ENCODE peak calls at places on chromosomes 3 and 15, in ten cellular contexts. One of them, this sample, is unnamed. For H3K4me1, the result is how much of the 10 kb centered on the place peaks cover.

GRCh38 chr15:89500397-89501270 is 4.3 kb upstream of the RHCG start:
- DNase-seq in ovary: no peak
- DNase-seq in tibial nerve: no peak
- DNase-seq in stomach: no peak
- DNase-seq in body of pancreas: no peak
- DNase-seq in endothelial cell of umbilical vein: no peak
- DNase-seq in breast epithelium: no peak
- DNase-seq in adrenal gland: no peak
- DNase-seq in heart left ventricle: no peak
- DNase-seq in uterus: no peak
- DNase-seq in this sample: no peak

GRCh38 chr3:186940965-186941364 is 10.6 kb downstream of the ST6GAL1 start:
- DNase-seq in ovary: peak
- DNase-seq in tibial nerve: no peak
- DNase-seq in stomach: no peak
- DNase-seq in body of pancreas: no peak
- DNase-seq in endothelial cell of umbilical vein: peak
- DNase-seq in breast epithelium: no peak
- DNase-seq in adrenal gland: no peak
- DNase-seq in heart left ventricle: peak
- DNase-seq in uterus: peak
- DNase-seq in this sample: no peak

GRCh38 chr3:184666422-184666821 is 45.4 kb downstream of the MAGEF1 start:
- DNase-seq in ovary: no peak
- DNase-seq in tibial nerve: no peak
- DNase-seq in stomach: no peak
- DNase-seq in body of pancreas: no peak
- DNase-seq in endothelial cell of umbilical vein: no peak
- DNase-seq in breast epithelium: no peak
- DNase-seq in adrenal gland: no peak
- DNase-seq in heart left ventricle: no peak
- DNase-seq in uterus: no peak
- DNase-seq in this sample: no peak

GRCh38 chr3:113454625-113455024 is 13.3 kb upstream of the CFAP44 start:
- DNase-seq in ovary: no peak
- DNase-seq in tibial nerve: no peak
- DNase-seq in stomach: no peak
- DNase-seq in body of pancreas: no peak
- DNase-seq in endothelial cell of umbilical vein: no peak
- DNase-seq in breast epithelium: no peak
- DNase-seq in adrenal gland: no peak
- DNase-seq in heart left ventricle: no peak
- DNase-seq in uterus: no peak
- DNase-seq in this sample: no peak

GRCh38 chr15:61038910-61039309 is 190.2 kb downstream of the RORA start:
- DNase-seq in ovary: no peak
- DNase-seq in tibial nerve: peak
- DNase-seq in stomach: no peak
- DNase-seq in body of pancreas: no peak
- DNase-seq in endothelial cell of umbilical vein: no peak
- DNase-seq in breast epithelium: no peak
- DNase-seq in adrenal gland: no peak
- DNase-seq in heart left ventricle: no peak
- DNase-seq in uterus: no peak
- DNase-seq in this sample: no peak

GRCh38 chr3:59970384-59970783 is 920.6 kb upstream of the CFAP20DC start:
- DNase-seq in ovary: no peak
- DNase-seq in tibial nerve: no peak
- DNase-seq in stomach: no peak
- DNase-seq in body of pancreas: no peak
- DNase-seq in endothelial cell of umbilical vein: no peak
- DNase-seq in breast epithelium: no peak
- DNase-seq in adrenal gland: no peak
- DNase-seq in heart left ventricle: no peak
- DNase-seq in uterus: no peak
- DNase-seq in this sample: no peak

GRCh38 chr3:33134026-33134625 is 20.3 kb downstream of the CRTAP start:
- DNase-seq in ovary: no peak
- DNase-seq in tibial nerve: no peak
- DNase-seq in stomach: no peak
- DNase-seq in body of pancreas: no peak
- DNase-seq in endothelial cell of umbilical vein: peak
- DNase-seq in breast epithelium: no peak
- DNase-seq in adrenal gland: peak
- DNase-seq in heart left ventricle: no peak
- DNase-seq in uterus: no peak
- DNase-seq in this sample: no peak

GRCh38 chr3:195259146-195259563 is 11.8 kb downstream of the XXYLT1 start:
- DNase-seq in ovary: no peak
- DNase-seq in tibial nerve: no peak
- DNase-seq in stomach: no peak
- DNase-seq in body of pancreas: no peak
- DNase-seq in endothelial cell of umbilical vein: peak
- DNase-seq in breast epithelium: no peak
- DNase-seq in adrenal gland: no peak
- DNase-seq in heart left ventricle: no peak
- DNase-seq in uterus: no peak
- DNase-seq in this sample: peak

GRCh38 chr3:24829011-24829581 is 334.4 kb upstream of the THRB start:
- DNase-seq in ovary: peak
- DNase-seq in tibial nerve: no peak
- DNase-seq in stomach: peak
- DNase-seq in body of pancreas: peak
- DNase-seq in endothelial cell of umbilical vein: peak
- DNase-seq in breast epithelium: no peak
- DNase-seq in adrenal gland: no peak
- DNase-seq in heart left ventricle: peak
- DNase-seq in uterus: peak
- DNase-seq in this sample: no peak

GRCh38 chr15:47196057-47196456 is 521.2 kb upstream of the SEMA6D start:
- DNase-seq in ovary: peak
- DNase-seq in tibial nerve: peak
- DNase-seq in stomach: peak
- DNase-seq in body of pancreas: peak
- DNase-seq in endothelial cell of umbilical vein: peak
- DNase-seq in breast epithelium: peak
- DNase-seq in adrenal gland: peak
- DNase-seq in heart left ventricle: peak
- DNase-seq in uterus: peak
- DNase-seq in this sample: no peak

GRCh38 chr15:33955945-33956344 is 12.4 kb upstream of the CHRM5 start:
- DNase-seq in ovary: no peak
- DNase-seq in tibial nerve: no peak
- DNase-seq in stomach: no peak
- DNase-seq in body of pancreas: peak
- DNase-seq in endothelial cell of umbilical vein: no peak
- DNase-seq in breast epithelium: no peak
- DNase-seq in adrenal gland: no peak
- DNase-seq in heart left ventricle: no peak
- DNase-seq in uterus: no peak
- DNase-seq in this sample: no peak

GRCh38 chr15:44102675-44103254 is 92.3 kb downstream of the FRMD5 start:
- DNase-seq in ovary: no peak
- DNase-seq in tibial nerve: peak
- DNase-seq in stomach: peak
- DNase-seq in body of pancreas: peak
- DNase-seq in endothelial cell of umbilical vein: peak
- DNase-seq in breast epithelium: no peak
- DNase-seq in adrenal gland: peak
- DNase-seq in heart left ventricle: peak
- DNase-seq in uterus: no peak
- DNase-seq in this sample: no peak

GRCh38 chr3:56180433-56180832 is 287.8 kb downstream of the ERC2 start:
- DNase-seq in ovary: no peak
- DNase-seq in tibial nerve: no peak
- DNase-seq in stomach: no peak
- DNase-seq in body of pancreas: no peak
- DNase-seq in endothelial cell of umbilical vein: no peak
- DNase-seq in breast epithelium: no peak
- DNase-seq in adrenal gland: no peak
- DNase-seq in heart left ventricle: no peak
- DNase-seq in uterus: no peak
- DNase-seq in this sample: no peak

GRCh38 chr3:123480428-123480827 is 31.5 kb upstream of the ADCY5 start:
- DNase-seq in ovary: no peak
- DNase-seq in tibial nerve: no peak
- DNase-seq in stomach: no peak
- DNase-seq in body of pancreas: no peak
- DNase-seq in endothelial cell of umbilical vein: no peak
- DNase-seq in breast epithelium: no peak
- DNase-seq in adrenal gland: no peak
- DNase-seq in heart left ventricle: no peak
- DNase-seq in uterus: no peak
- DNase-seq in this sample: no peak

GRCh38 chr3:128294999-128295468 is 141.8 kb downstream of the EEFSEC start:
- DNase-seq in ovary: no peak
- DNase-seq in tibial nerve: no peak
- DNase-seq in stomach: no peak
- DNase-seq in body of pancreas: no peak
- DNase-seq in endothelial cell of umbilical vein: no peak
- DNase-seq in breast epithelium: no peak
- DNase-seq in adrenal gland: no peak
- DNase-seq in heart left ventricle: no peak
- DNase-seq in uterus: no peak
- DNase-seq in this sample: peak

GRCh38 chr3:171315101-171315500 is 145.1 kb downstream of the TNIK start:
- DNase-seq in ovary: no peak
- DNase-seq in tibial nerve: no peak
- DNase-seq in stomach: no peak
- DNase-seq in body of pancreas: no peak
- DNase-seq in endothelial cell of umbilical vein: no peak
- DNase-seq in breast epithelium: no peak
- DNase-seq in adrenal gland: no peak
- DNase-seq in heart left ventricle: no peak
- DNase-seq in uterus: no peak
- DNase-seq in this sample: no peak
- H3K4me1 ChIP-seq in ovary: under half
- H3K4me1 ChIP-seq in tibial nerve: under half
- H3K4me1 ChIP-seq in stomach: under half
- H3K4me1 ChIP-seq in body of pancreas: under half
- H3K4me1 ChIP-seq in endothelial cell of umbilical vein: under half
- H3K4me1 ChIP-seq in breast epithelium: under half
- H3K4me1 ChIP-seq in adrenal gland: under half
- H3K4me1 ChIP-seq in heart left ventricle: under half
- H3K4me1 ChIP-seq in uterus: under half
- H3K4me1 ChIP-seq in this sample: under half

DNA sequence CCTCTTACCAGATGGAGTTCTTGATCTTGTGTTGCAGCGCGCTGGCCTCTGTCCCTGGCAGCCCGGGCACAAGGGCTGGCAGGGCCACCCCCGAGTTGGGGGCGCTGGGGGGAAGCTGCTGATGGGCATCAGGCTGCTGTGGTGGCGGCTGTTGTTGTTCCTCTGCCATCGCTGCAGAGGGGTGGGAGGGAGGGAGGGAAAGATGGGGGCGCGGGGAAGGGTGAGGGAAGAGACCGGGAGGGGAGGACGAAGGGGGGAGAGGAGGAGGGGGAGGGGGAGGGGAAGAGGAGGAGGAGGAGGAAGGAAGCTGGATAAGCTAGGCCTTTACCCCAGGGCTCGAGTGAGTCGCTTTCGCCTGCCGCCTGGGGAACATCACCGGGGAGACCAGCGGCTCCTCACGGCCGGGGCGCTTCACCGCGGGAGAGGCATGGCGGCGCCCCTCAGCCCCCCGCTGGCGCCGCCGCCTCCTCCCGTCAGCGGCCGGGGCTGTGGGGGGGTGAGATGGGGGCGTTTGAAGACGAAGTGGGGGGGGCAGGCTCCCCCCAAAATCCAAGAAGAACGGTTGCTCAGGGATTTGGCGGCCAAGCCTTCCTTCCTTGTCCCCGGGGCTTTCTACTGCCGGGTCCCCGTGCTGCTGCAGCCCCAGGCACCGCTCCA is 434 bp downstream of the RFX7 start:
- DNase-seq in ovary: no peak
- DNase-seq in tibial nerve: peak
- DNase-seq in stomach: peak
- DNase-seq in body of pancreas: peak
- DNase-seq in endothelial cell of umbilical vein: peak
- DNase-seq in breast epithelium: no peak
- DNase-seq in adrenal gland: peak
- DNase-seq in heart left ventricle: peak
- DNase-seq in uterus: peak
- DNase-seq in this sample: no peak
- TF ChIP-seq POLR2A in ovary: no peak
- TF ChIP-seq POLR2A in tibial nerve: no peak
- TF ChIP-seq POLR2A in stomach: no peak
- TF ChIP-seq POLR2A in body of pancreas: peak
- TF ChIP-seq POLR2A in endothelial cell of umbilical vein: no peak
- TF ChIP-seq POLR2A in breast epithelium: no peak
- TF ChIP-seq POLR2A in adrenal gland: no peak
- TF ChIP-seq POLR2A in heart left ventricle: no peak
- TF ChIP-seq POLR2A in uterus: no peak
- TF ChIP-seq POLR2A in this sample: no peak

DNA sequence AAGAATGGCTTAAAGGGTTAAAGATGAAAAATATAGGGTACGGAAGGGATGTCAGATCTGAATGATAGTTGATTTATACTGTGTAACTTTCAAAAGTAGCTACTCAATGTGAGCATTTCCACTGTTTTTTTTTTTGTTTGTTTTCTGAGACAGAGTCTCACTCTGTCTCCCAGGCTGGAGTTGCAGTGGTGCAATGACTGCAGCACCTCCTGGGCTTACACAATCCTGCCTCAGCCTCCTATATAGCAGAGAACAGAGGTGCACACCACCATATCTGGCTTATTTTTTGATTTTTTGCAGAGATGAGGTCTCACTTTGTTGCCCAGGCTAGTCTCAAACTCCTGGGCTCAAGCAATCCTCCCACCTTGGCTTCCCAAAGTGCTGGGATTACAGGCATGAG is 9.9 kb upstream of the PXK start:
- DNase-seq in ovary: no peak
- DNase-seq in tibial nerve: no peak
- DNase-seq in stomach: no peak
- DNase-seq in body of pancreas: no peak
- DNase-seq in endothelial cell of umbilical vein: no peak
- DNase-seq in breast epithelium: no peak
- DNase-seq in adrenal gland: no peak
- DNase-seq in heart left ventricle: no peak
- DNase-seq in uterus: no peak
- DNase-seq in this sample: no peak
- H3K4me1 ChIP-seq in ovary: under half
- H3K4me1 ChIP-seq in tibial nerve: under half
- H3K4me1 ChIP-seq in stomach: under half
- H3K4me1 ChIP-seq in body of pancreas: under half
- H3K4me1 ChIP-seq in endothelial cell of umbilical vein: under half
- H3K4me1 ChIP-seq in breast epithelium: under half
- H3K4me1 ChIP-seq in adrenal gland: under half
- H3K4me1 ChIP-seq in heart left ventricle: under half
- H3K4me1 ChIP-seq in uterus: under half
- H3K4me1 ChIP-seq in this sample: under half

DNA sequence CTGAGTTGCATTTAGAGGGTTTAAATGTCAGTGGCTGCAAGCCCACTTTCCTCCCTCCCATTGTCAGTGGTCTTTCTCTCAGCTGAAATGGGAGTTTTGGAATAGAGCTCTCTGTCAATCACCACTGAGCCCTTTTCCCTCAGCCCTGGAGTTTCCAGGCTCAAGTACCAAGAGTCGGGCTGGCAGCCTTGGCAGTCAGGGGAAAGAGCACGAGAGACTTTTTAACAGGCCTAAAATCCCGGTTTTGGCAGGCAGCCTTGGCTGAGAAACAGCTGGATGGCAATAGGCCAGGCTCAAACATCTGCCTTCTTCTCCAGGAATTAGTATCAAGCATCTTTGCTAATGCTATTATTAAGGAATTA is 8.1 kb upstream of the RFTN1 start:
- DNase-seq in ovary: peak
- DNase-seq in tibial nerve: no peak
- DNase-seq in stomach: no peak
- DNase-seq in body of pancreas: no peak
- DNase-seq in endothelial cell of umbilical vein: no peak
- DNase-seq in breast epithelium: no peak
- DNase-seq in adrenal gland: no peak
- DNase-seq in heart left ventricle: no peak
- DNase-seq in uterus: peak
- DNase-seq in this sample: no peak
- TF ChIP-seq POLR2A in ovary: no peak
- TF ChIP-seq POLR2A in tibial nerve: no peak
- TF ChIP-seq POLR2A in stomach: no peak
- TF ChIP-seq POLR2A in body of pancreas: no peak
- TF ChIP-seq POLR2A in endothelial cell of umbilical vein: no peak
- TF ChIP-seq POLR2A in breast epithelium: no peak
- TF ChIP-seq POLR2A in adrenal gland: no peak
- TF ChIP-seq POLR2A in heart left ventricle: no peak
- TF ChIP-seq POLR2A in uterus: no peak
- TF ChIP-seq POLR2A in this sample: no peak

This sample was measured in vagina.